ENCODE peak calls at places on chromosomes 7 and 10, in eight cellular contexts. R, M, Y, J, X, C, E and O are unnamed samples.
A peak's percentile ranks its signal among the peaks of the same experiment; 100 is the strongest.

GRCh38 chr7:150473902-150474301 is 23.5 kb downstream of the GIMAP8 start:
- DNase-seq in J (no peak), X (no peak), M (no peak), E (no peak), R (no peak), Y (no peak), C (no peak), O (no peak)

GRCh38 chr7:155371884-155372781 is 74.5 kb downstream of the INSIG1 start:
- DNase-seq in J (no peak), M (no peak), E (no peak), X (no peak), Y (no peak), C (no peak), R (no peak), O (peak; percentile 76)

GRCh38 chr10:51960494-51960895 is 261.1 kb upstream of the CSTF2T start:
- DNase-seq in R (peak; percentile 69), E (peak; percentile 76), Y (peak; percentile 80), X (no peak), M (peak; percentile 52), J (no peak), C (peak; percentile 59), O (peak; percentile 44)

GRCh38 chr10:73983096-73984047 is 14.5 kb upstream of the VCL start:
- DNase-seq in M (no peak), E (no peak), X (no peak), R (no peak), J (no peak), Y (no peak), C (no peak), O (peak; percentile 45)

GRCh38 chr7:45890902-45891461 is 2.7 kb downstream of the IGFBP1 start:
- DNase-seq in R (no peak), Y (peak; percentile 65), X (no peak), E (peak; percentile 68), C (peak; percentile 60), M (peak; percentile 45), J (no peak), O (no peak)

GRCh38 chr10:132918264-132918616 is 24.1 kb downstream of the CFAP46 start:
- DNase-seq in J (no peak), C (no peak), R (no peak), Y (no peak), M (no peak), E (no peak), X (no peak), O (no peak)

GRCh38 chr7:82423446-82423845 is 20.1 kb downstream of the CACNA2D1 start:
- DNase-seq in J (no peak), Y (peak; percentile 24), R (no peak), X (no peak), E (no peak), M (no peak), C (no peak), O (no peak)

GRCh38 chr10:124733566-124734245 is 10.5 kb downstream of the FAM53B start:
- DNase-seq in J (no peak), R (no peak), C (no peak), E (no peak), X (no peak), Y (peak; percentile 22), M (peak; percentile 55), O (no peak)

GRCh38 chr10:86366033-86366901 is at the start of gene GRID1:
- DNase-seq in Y (peak; percentile 11), M (peak; percentile 72), X (no peak), E (no peak), J (peak; percentile 57), R (no peak), C (no peak), O (peak; percentile 87)

GRCh38 chr7:47510192-47510591 is 71.7 kb downstream of the TNS3 start:
- DNase-seq in C (no peak), Y (no peak), J (no peak), M (no peak), E (no peak), R (no peak), X (no peak), O (no peak)

GRCh38 chr10:69835875-69836727 is 34.4 kb downstream of the COL13A1 start:
- DNase-seq in C (no peak), J (no peak), M (no peak), X (no peak), E (no peak), Y (no peak), R (no peak), O (no peak)

GRCh38 chr10:126052171-126052570 is 155.8 kb downstream of the FANK1 start:
- DNase-seq in E (no peak), R (no peak), J (no peak), C (no peak), X (no peak), M (no peak), Y (no peak), O (no peak)

GRCh38 chr10:93413252-93413689 is 68.9 kb downstream of the MYOF start:
- DNase-seq in J (no peak), X (no peak), R (no peak), C (no peak), M (no peak), E (peak; percentile 90), Y (peak; percentile 62), O (no peak)

GRCh38 chr10:31749981-31750850 is 178.4 kb downstream of the ARHGAP12 start:
- DNase-seq in R (no peak), M (peak; percentile 24), J (peak; percentile 85), Y (peak; percentile 44), X (peak; percentile 58), C (peak; percentile 42), E (peak; percentile 39), O (no peak)

GRCh38 chr7:33973235-33974015 is 68.1 kb downstream of the BMPER start:
- DNase-seq in X (no peak), J (no peak), C (no peak), R (no peak), E (no peak), Y (no peak), M (no peak), O (no peak)
- TF ChIP-seq CTCF in X (no peak), J (no peak), C (no peak), R (no peak), E (no peak), Y (no peak), M (no peak), O (no peak)

DNA sequence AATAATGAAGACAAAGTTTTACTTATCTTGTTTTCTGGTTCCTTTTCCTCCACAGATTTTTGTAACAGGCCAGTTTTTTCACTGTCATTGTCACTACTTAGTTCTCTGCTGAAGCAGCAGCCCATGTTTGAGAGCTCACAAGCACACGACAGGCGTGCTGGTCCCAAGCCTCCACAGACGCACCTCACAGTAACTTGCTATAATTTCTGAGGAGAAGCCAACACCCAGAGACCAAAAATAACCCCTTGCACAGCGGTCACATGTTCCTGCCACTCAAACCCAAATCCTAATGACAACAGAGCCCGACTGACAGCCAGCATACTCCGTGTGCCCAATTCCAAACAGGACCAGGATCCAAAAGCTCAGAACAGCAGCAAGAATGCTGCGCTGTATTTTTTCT is 58.5 kb downstream of the LARP4B start:
- DNase-seq in M (peak; percentile 32), J (no peak), Y (no peak), R (no peak), C (no peak), X (peak; percentile 29), E (no peak), O (no peak)
- H3K4me3 ChIP-seq in M (no peak overlapping the region), J (no peak overlapping the region), Y (no peak overlapping the region), R (no peak overlapping the region), C (no peak overlapping the region), X (peak overlapping the region; percentile 63), E (no peak overlapping the region), O (no peak overlapping the region)

GRCh38 chr7:144011458-144012230 is 11.5 kb downstream of the OR6B1 start:
- DNase-seq in Y (peak; percentile 31), R (peak; percentile 32), J (no peak), M (no peak), X (no peak), C (no peak), E (peak; percentile 44), O (no peak)
- TF ChIP-seq CTCF in Y (no peak), R (peak; percentile 59), J (no peak), M (no peak), X (no peak), C (no peak), E (peak; percentile 12), O (no peak)

GRCh38 chr10:100744980-100745881 is at the start of gene PAX2:
- DNase-seq in C (no peak), J (no peak), R (no peak), Y (no peak), E (no peak), X (no peak), M (no peak), O (peak; percentile 96)
- H3K4me3 ChIP-seq in C (no peak within 1 kb of the TSS), J (no peak within 1 kb of the TSS), R (peak within 1 kb of the TSS; percentile 23), Y (no peak within 1 kb of the TSS), E (no peak within 1 kb of the TSS), X (peak within 1 kb of the TSS; percentile 55), M (peak within 1 kb of the TSS; percentile 28), O (peak within 1 kb of the TSS; percentile 73)

DNA sequence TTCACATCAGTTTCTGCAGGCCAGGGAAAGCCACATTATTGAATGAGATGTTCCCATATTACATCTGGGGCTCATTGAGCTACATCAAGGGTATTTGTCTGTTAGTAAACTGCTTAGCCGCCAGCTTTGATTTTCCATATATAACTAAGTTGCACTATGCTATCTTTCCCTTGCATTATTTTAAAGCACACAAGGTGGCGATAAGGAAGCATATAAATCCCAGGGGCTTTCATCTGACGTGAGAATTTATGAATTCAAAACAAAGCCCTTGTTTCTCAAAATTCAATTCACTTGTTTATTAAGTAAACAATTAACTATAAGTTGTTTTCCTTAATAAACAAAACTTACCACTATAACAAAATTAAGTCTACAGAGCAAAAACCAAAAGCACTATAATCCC is 334.1 kb upstream of the TPK1 start:
- DNase-seq in Y (peak; percentile 1), R (no peak), M (peak; percentile 26), J (no peak), X (no peak), C (no peak), E (no peak), O (no peak)
- TF ChIP-seq CTCF in Y (no peak), R (no peak), M (no peak), J (no peak), X (no peak), C (no peak), E (no peak), O (peak; percentile 45)

DNA sequence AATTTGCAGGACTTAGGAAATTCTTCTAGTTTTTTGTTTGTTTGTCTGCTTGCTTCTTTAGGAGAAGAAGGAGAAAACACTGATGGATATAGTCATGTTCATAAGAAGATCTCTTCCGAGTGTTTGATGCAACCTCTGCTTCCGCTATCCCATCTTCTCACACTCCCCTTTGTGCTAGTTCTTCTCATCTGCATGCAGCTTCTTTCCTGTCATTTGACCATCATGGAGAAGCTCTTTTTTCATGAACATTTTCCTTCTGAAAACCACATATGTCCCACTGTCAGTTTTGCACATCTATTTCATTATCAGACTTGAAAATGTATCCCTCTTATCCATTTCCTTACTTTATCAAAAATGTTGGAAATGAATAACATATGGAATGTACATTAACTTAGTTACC is 346.9 kb upstream of the PRKCQ start:
- DNase-seq in M (no peak), J (no peak), E (no peak), Y (no peak), C (no peak), X (no peak), R (no peak), O (no peak)
- H3K4me3 ChIP-seq in M (no peak overlapping the region), J (no peak overlapping the region), E (no peak overlapping the region), Y (no peak overlapping the region), C (no peak overlapping the region), X (no peak overlapping the region), R (no peak overlapping the region), O (no peak overlapping the region)

GRCh38 chr7:44470080-44470479 is 20.4 kb downstream of the NUDCD3 start:
- DNase-seq in J (no peak), X (no peak), R (no peak), M (no peak), E (no peak), Y (no peak), C (peak; percentile 59), O (no peak)
- TF ChIP-seq CTCF in J (no peak), X (no peak), R (no peak), M (no peak), E (no peak), Y (no peak), C (no peak), O (no peak)

GRCh38 chr7:27118580-27118979 is 12.0 kb downstream of the HOXA4 start:
- DNase-seq in J (no peak), E (no peak), C (no peak), X (no peak), M (no peak), R (no peak), Y (no peak), O (no peak)
- H3K4me3 ChIP-seq in J (no peak overlapping the region), E (no peak overlapping the region), C (peak overlapping the region; percentile 89), X (peak overlapping the region; percentile 51), M (no peak overlapping the region), R (no peak overlapping the region), Y (no peak overlapping the region), O (no peak overlapping the region)